ENCODE peak calls at places on chromosomes 7 and 10, in seven cellular contexts. X is NCI-H146; H is NCI-H1092 treated with DMSO at 0.1 percent for 48 hours; V is skeletal muscle cell; Y is activated effector memory CD4-positive, alpha-beta T cell treated with anti-CD3 and anti-CD28 coated beads, Interleukin-2, amount 50 U/mL, for 16 hours; S is stimulated activated CD4-positive, alpha-beta T cell treated with anti-CD3 and anti-CD28 coated beads, Interleukin-1b, Interleukin-23, amount 100 ng/mL, for 24 hours; U is NCI-H2107. P is an unnamed sample.

GRCh38 chr10:93032105-93032808 is 28.3 kb upstream of the CYP26C1 start:
- DNase-seq in Y (no peak), U (no peak), X (no peak), V (no peak), S (no peak), H (no peak), P (no peak)

GRCh38 chr7:15921576-15921975 is 235.1 kb upstream of the MEOX2 start:
- DNase-seq in V (no peak), U (no peak), S (no peak), X (no peak), Y (no peak), H (no peak), P (no peak)

GRCh38 chr7:66682350-66683093 is 53.8 kb downstream of the KCTD7 start:
- DNase-seq in X (peak), H (no peak), S (no peak), U (no peak), V (no peak), Y (no peak), P (no peak)

GRCh38 chr10:118698421-118698820 is 56.3 kb downstream of the CACUL1 start:
- DNase-seq in X (no peak), U (no peak), S (peak), V (no peak), Y (peak), H (no peak), P (peak)

GRCh38 chr7:53209129-53209528 is 173.7 kb downstream of the POM121L12 start:
- DNase-seq in X (no peak), S (no peak), Y (no peak), V (no peak), H (no peak), U (no peak), P (no peak)

GRCh38 chr7:119572541-119572940 is 700.4 kb upstream of the KCND2 start:
- DNase-seq in U (no peak), V (no peak), H (no peak), S (no peak), X (no peak), Y (no peak), P (no peak)

GRCh38 chr10:84205049-84205852 is 10.9 kb downstream of the CDHR1 start:
- DNase-seq in H (peak), Y (peak), U (no peak), S (peak), X (peak), V (no peak), P (peak)

GRCh38 chr7:156829669-156830336 is 63.2 kb downstream of the LMBR1 start:
- DNase-seq in V (no peak), U (no peak), X (no peak), H (no peak), S (no peak), Y (no peak), P (no peak)

GRCh38 chr7:1844336-1844955 is 174.4 kb downstream of the ELFN1 start:
- DNase-seq in S (no peak), Y (peak), H (no peak), U (no peak), X (no peak), V (no peak), P (no peak)

GRCh38 chr10:63236113-63236935 is 103.2 kb downstream of the NRBF2 start:
- DNase-seq in H (no peak), S (no peak), X (no peak), Y (no peak), V (peak), U (no peak), P (peak)

GRCh38 chr7:85630904-85631582 is 444.2 kb upstream of the SEMA3D start:
- DNase-seq in U (no peak), H (peak), V (no peak), S (no peak), X (peak), Y (no peak), P (no peak)

GRCh38 chr7:31883761-31884164 is 186.4 kb downstream of the PDE1C start:
- DNase-seq in Y (no peak), S (no peak), U (no peak), H (peak), X (no peak), V (peak), P (no peak)

GRCh38 chr10:6070647-6071046 is 8.5 kb upstream of the IL2RA start:
- DNase-seq in Y (peak), S (no peak), V (no peak), H (no peak), X (no peak), U (no peak), P (no peak)

GRCh38 chr7:46559194-46559576 is 638.1 kb upstream of the IGFBP3 start:
- DNase-seq in Y (no peak), U (no peak), X (no peak), S (no peak), H (no peak), V (peak), P (no peak)

GRCh38 chr10:1090696-1091095 is 34.5 kb downstream of the WDR37 start:
- DNase-seq in V (no peak), H (no peak), S (no peak), Y (no peak), U (no peak), X (no peak), P (no peak)

GRCh38 chr10:3154661-3155060 is 17.9 kb downstream of the PITRM1 start:
- DNase-seq in U (no peak), Y (no peak), V (no peak), H (no peak), S (no peak), X (no peak), P (no peak)